ENCODE peak calls at places on chromosomes 1 and 21, in six cellular contexts. C is endothelial cell of umbilical vein, G is A549, D is K562, Y is HepG2, K is GM12878. N is an unnamed sample.

GRCh38 chr1:68028566-68028965 is 21.9 kb downstream of the DIRAS3 start:
- DNase-seq in G (no peak), Y (no peak), C (no peak), K (no peak), D (no peak), N (no peak)

GRCh38 chr1:56576880-56577858 is 2.2 kb downstream of the PLPP3 start:
- DNase-seq in D (peak; percentile 10), K (no peak), Y (peak; percentile 44), G (peak; percentile 39), C (peak; percentile 74), N (peak; percentile 20)

GRCh38 chr1:206744683-206745082 is 25.9 kb upstream of the IL19 start:
- DNase-seq in G (no peak), D (peak; percentile 26), C (no peak), Y (no peak), K (no peak), N (peak; percentile 32)

GRCh38 chr1:241836944-241837343 is 11.1 kb upstream of the EXO1 start:
- DNase-seq in Y (no peak), G (no peak), D (no peak), K (no peak), C (peak; percentile 29), N (no peak)

GRCh38 chr1:231064418-231064817 is 24.4 kb upstream of the FAM89A start:
- DNase-seq in K (no peak), C (no peak), G (no peak), Y (no peak), D (no peak), N (no peak)

GRCh38 chr1:35073265-35073811 is 5.8 kb upstream of the ZMYM1 start:
- DNase-seq in K (no peak), G (no peak), C (no peak), Y (no peak), D (no peak), N (no peak)

GRCh38 chr1:53617382-53618217 is 121.4 kb downstream of the GLIS1 start:
- DNase-seq in K (no peak), C (no peak), Y (no peak), G (no peak), D (no peak), N (no peak)

GRCh38 chr1:23088027-23088426 is 68.8 kb downstream of the KDM1A start:
- DNase-seq in Y (no peak), C (no peak), K (no peak), D (no peak), G (no peak), N (no peak)

GRCh38 chr1:59730302-59730701 is 84.4 kb upstream of the HOOK1 start:
- DNase-seq in Y (no peak), K (no peak), D (no peak), G (no peak), C (no peak), N (peak; percentile 24)

GRCh38 chr1:56803561-56804156 is 15.5 kb downstream of the FYB2 start:
- DNase-seq in Y (peak; percentile 48), C (peak; percentile 28), K (no peak), D (peak; percentile 41), G (peak; percentile 26), N (peak; percentile 27)

GRCh38 chr1:44775930-44776748 is 799 bp downstream of the RPS8 start:
- DNase-seq in K (no peak), G (no peak), D (peak; percentile 54), C (peak; percentile 36), Y (no peak), N (peak; percentile 61)

GRCh38 chr1:60581455-60582220 is 500.7 kb upstream of the NFIA start:
- DNase-seq in C (peak; percentile 69), K (no peak), Y (no peak), G (no peak), D (no peak), N (no peak)

GRCh38 chr1:50929376-50929958 is 30.6 kb downstream of the FAF1 start:
- DNase-seq in K (no peak), Y (peak; percentile 47), D (peak; percentile 41), G (peak; percentile 5), C (peak; percentile 52), N (peak; percentile 49)

GRCh38 chr1:42557230-42557851 is 94.3 kb downstream of the CCDC30 start:
- DNase-seq in C (no peak), Y (no peak), K (no peak), D (no peak), G (no peak), N (no peak)

GRCh38 chr1:1020415-1021009 is 592 bp downstream of the AGRN start:
- DNase-seq in Y (no peak), D (peak; percentile 68), C (no peak), G (no peak), K (no peak), N (peak; percentile 47)

GRCh38 chr21:15289896-15290841 is 225.4 kb upstream of the NRIP1 start:
- DNase-seq in K (no peak), C (no peak), G (no peak), Y (peak; percentile 22), D (peak; percentile 77), N (no peak)

GRCh38 chr1:38990401-38990745 is 703 bp upstream of the AKIRIN1 start:
- DNase-seq in C (no peak), K (no peak), D (no peak), G (no peak), Y (no peak), N (no peak)

GRCh38 chr1:100009458-100009857 is 39.7 kb downstream of the SLC35A3 start:
- DNase-seq in D (no peak), C (no peak), K (no peak), G (no peak), Y (no peak), N (no peak)

GRCh38 chr1:56958526-56958925 is 7.3 kb downstream of the C8B start:
- DNase-seq in Y (no peak), C (no peak), D (no peak), K (no peak), G (no peak), N (no peak)

GRCh38 chr1:226438007-226438406 is 30.1 kb upstream of the PARP1 start:
- DNase-seq in K (no peak), Y (peak; percentile 10), D (no peak), G (no peak), C (peak; percentile 20), N (no peak)

GRCh38 chr1:102758418-102758817 is 349.9 kb downstream of the COL11A1 start:
- DNase-seq in C (no peak), D (no peak), G (no peak), K (no peak), Y (no peak), N (no peak)
- TF ChIP-seq CTCF in C (no peak), D (no peak), G (no peak), K (no peak), Y (no peak), N (no peak)

GRCh38 chr1:66932291-66932690 is 7.5 kb downstream of the MIER1 start:
- DNase-seq in G (no peak), Y (no peak), C (peak; percentile 40), K (no peak), D (no peak), N (no peak)

GRCh38 chr1:66929691-66929998 is 4.9 kb downstream of the MIER1 start:
- DNase-seq in C (no peak), K (no peak), Y (no peak), D (no peak), G (no peak), N (no peak)

GRCh38 chr1:66931548-66932124 is 6.8 kb downstream of the MIER1 start:
- DNase-seq in C (peak; percentile 55), G (no peak), K (no peak), Y (no peak), D (no peak), N (peak; percentile 16)

GRCh38 chr1:66929999-66930822 is 5.4 kb downstream of the MIER1 start:
- DNase-seq in G (peak; percentile 32), K (peak; percentile 61), D (peak; percentile 97), C (peak; percentile 96), Y (peak; percentile 86), N (peak; percentile 95)

GRCh38 chr1:66930823-66931174 is 6.0 kb downstream of the MIER1 start:
- DNase-seq in D (no peak), C (no peak), G (no peak), K (no peak), Y (no peak), N (no peak)
- TF ChIP-seq MYC in D (no peak), C (no peak), G (no peak), K (no peak), Y (no peak), N (no peak)

GRCh38 chr21:32641715-32642698 is 29.8 kb upstream of the CFAP298 start:
- DNase-seq in Y (no peak), C (no peak), D (no peak), K (no peak), G (no peak), N (peak; percentile 2)

GRCh38 chr21:32648165-32648564 is 36.0 kb upstream of the CFAP298 start:
- DNase-seq in D (no peak), G (no peak), K (no peak), Y (no peak), C (no peak), N (no peak)

DNA sequence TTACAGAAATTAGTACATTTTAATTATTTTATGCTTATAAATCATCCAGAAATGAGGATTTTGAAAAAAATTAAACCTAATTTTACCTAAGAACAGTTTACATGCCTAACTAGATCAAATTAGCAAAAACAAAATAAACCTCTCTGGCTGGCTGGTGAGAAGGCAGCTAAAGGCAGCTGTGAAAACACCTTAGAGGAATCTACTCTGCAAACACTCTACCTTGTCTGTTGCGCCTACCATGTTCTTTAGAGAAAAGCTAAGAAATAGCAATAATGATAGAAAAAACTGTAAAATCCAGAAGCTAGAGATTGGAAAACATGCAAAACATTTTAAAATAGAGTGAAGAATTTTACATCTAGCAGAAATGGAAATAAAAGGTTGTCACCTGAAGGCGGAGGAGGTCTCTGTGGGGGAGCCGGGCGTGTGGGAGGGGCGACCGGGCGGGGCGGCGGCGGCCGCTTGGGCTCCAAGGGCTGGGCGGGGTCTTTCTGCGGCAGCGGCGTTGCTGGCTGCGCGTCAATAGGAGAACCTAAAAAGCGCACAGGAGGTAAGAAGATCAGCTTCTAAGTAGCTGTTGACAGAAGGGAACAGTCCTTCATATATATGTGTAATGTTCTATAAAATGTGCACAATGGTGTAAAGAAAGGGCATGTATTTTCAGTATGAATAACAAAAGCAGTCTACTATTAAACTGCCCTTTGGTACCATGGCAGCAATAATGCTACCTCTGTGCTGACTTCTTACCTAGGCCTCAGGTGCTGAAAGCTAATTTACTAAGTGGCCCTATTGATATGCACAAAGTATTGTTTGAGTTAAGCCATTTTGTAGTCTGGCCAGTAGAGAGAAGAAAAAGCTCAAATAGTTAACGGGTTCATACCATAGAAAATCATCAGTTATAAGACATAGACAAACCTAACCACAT is 33.3 kb upstream of the CFAP298 start:
- DNase-seq in G (no peak), K (no peak), D (peak; percentile 79), C (no peak), Y (no peak), N (no peak)
- H3K4me3 ChIP-seq in G (no peak overlapping the region), K (no peak overlapping the region), D (no peak overlapping the region), C (no peak overlapping the region), Y (no peak overlapping the region), N (no peak overlapping the region)

GRCh38 chr1:161176468-161177111 is 717 bp downstream of the B4GALT3 start:
- DNase-seq in C (no peak), Y (no peak), K (no peak), D (no peak), G (no peak), N (no peak)

GRCh38 chr1:161179698-161180097 is 2.4 kb upstream of the B4GALT3 start:
- DNase-seq in G (no peak), D (no peak), C (no peak), K (no peak), Y (no peak), N (no peak)

GRCh38 chr1:161175771-161176453 is 1.4 kb downstream of the B4GALT3 start:
- DNase-seq in Y (no peak), D (no peak), K (no peak), G (no peak), C (no peak), N (no peak)

GRCh38 chr1:161177112-161177935 is at the start of gene B4GALT3:
- DNase-seq in Y (peak; percentile 87), D (peak; percentile 91), G (peak; percentile 93), K (no peak), C (peak; percentile 85), N (peak; percentile 92)

GRCh38 chr1:161177936-161178244 is 583 bp upstream of the B4GALT3 start:
- DNase-seq in G (no peak), C (no peak), Y (no peak), D (no peak), K (no peak), N (no peak)
- TF ChIP-seq CTCF in G (no peak), C (no peak), Y (no peak), D (no peak), K (no peak), N (no peak)

N was measured in NB4.